ENCODE peak calls at places on chromosomes 13 and 19, in four cellular contexts. P, Z, S and F are unnamed samples.

GRCh38 chr19:21604941-21605548 is 99.6 kb downstream of the ZNF429 start:
- DNase-seq in Z (peak), P (no peak), S (no peak), F (no peak)

GRCh38 chr13:73580868-73581267 is 522.1 kb downstream of the KLF5 start:
- DNase-seq in S (no peak), Z (no peak), P (no peak), F (no peak)

GRCh38 chr19:7292950-7293794 is 1.0 kb downstream of the INSR start:
- DNase-seq in Z (peak), S (no peak), P (no peak), F (no peak)

GRCh38 chr13:96958286-96958891 is 35.9 kb downstream of the OXGR1 start:
- DNase-seq in Z (peak), S (no peak), P (peak), F (peak)

GRCh38 chr13:83065136-83065535 is 817.1 kb downstream of the SLITRK1 start:
- DNase-seq in S (no peak), P (no peak), Z (no peak), F (no peak)

GRCh38 chr19:44696939-44697669 is 1.8 kb upstream of the CEACAM16 start:
- DNase-seq in P (no peak), S (no peak), Z (no peak), F (no peak)

GRCh38 chr19:3140667-3141038 is 4.8 kb downstream of the GNA15 start:
- DNase-seq in P (no peak), S (no peak), Z (peak), F (no peak)

GRCh38 chr19:35509861-35510625 is 3.4 kb downstream of the DMKN start:
- DNase-seq in S (peak), P (peak), Z (peak), F (peak)

GRCh38 chr19:6677924-6678689 is 8.1 kb upstream of the TNFSF14 start:
- DNase-seq in S (peak), Z (peak), P (no peak), F (no peak)

GRCh38 chr13:94163535-94163934 is 315.9 kb downstream of the DCT start:
- DNase-seq in P (no peak), Z (no peak), S (no peak), F (no peak)

GRCh38 chr13:44365899-44366298 is 7.7 kb upstream of the SERP2 start:
- DNase-seq in Z (peak), P (no peak), S (no peak), F (no peak)

GRCh38 chr19:35767288-35768081 is 7.9 kb upstream of the ARHGAP33 start:
- DNase-seq in P (no peak), Z (no peak), S (no peak), F (no peak)

GRCh38 chr13:46515793-46516192 is 37.2 kb upstream of the LRCH1 start:
- DNase-seq in S (no peak), P (no peak), Z (no peak), F (no peak)

GRCh38 chr13:60627071-60627686 is 230.2 kb downstream of the TDRD3 start:
- DNase-seq in Z (peak), P (peak), S (no peak), F (peak)

GRCh38 chr19:49362048-49362925 is at the start of gene TEAD2:
- DNase-seq in S (no peak), Z (peak), P (peak), F (peak)

GRCh38 chr19:46489445-46490272 is 6.0 kb downstream of the PNMA8B start:
- DNase-seq in Z (peak), P (no peak), S (no peak), F (no peak)

GRCh38 chr19:35843676-35844481 is 8.4 kb downstream of the NPHS1 start:
- DNase-seq in Z (no peak), S (no peak), P (no peak), F (peak)

GRCh38 chr19:18709546-18709945 is 26.1 kb downstream of the CRTC1 start:
- DNase-seq in P (no peak), Z (no peak), S (no peak), F (no peak)

GRCh38 chr13:23657056-23657455 is 86.8 kb downstream of the TNFRSF19 start:
- DNase-seq in P (no peak), S (no peak), Z (no peak), F (no peak)

GRCh38 chr19:10812902-10813404 is 23.1 kb downstream of the TMED1 start:
- DNase-seq in P (peak), S (peak), Z (peak), F (peak)

GRCh38 chr13:94073006-94073744 is 406.3 kb downstream of the DCT start:
- DNase-seq in Z (no peak), P (peak), S (no peak), F (no peak)

GRCh38 chr13:99356216-99357089 is 49.3 kb upstream of the GPR183 start:
- DNase-seq in P (no peak), Z (peak), S (peak), F (no peak)

GRCh38 chr19:3135961-3136683 is at the start of gene GNA15:
- DNase-seq in S (peak), Z (no peak), P (no peak), F (no peak)

GRCh38 chr13:38637576-38637975 is 49.3 kb upstream of the FREM2 start:
- DNase-seq in P (peak), Z (no peak), S (no peak), F (no peak)

GRCh38 chr13:66565261-66565660 is 664.9 kb downstream of the PCDH9 start:
- DNase-seq in S (no peak), P (no peak), Z (no peak), F (no peak)

GRCh38 chr19:1262687-1263123 is 6.4 kb upstream of the CIRBP start:
- DNase-seq in S (no peak), P (no peak), Z (no peak), F (no peak)